ENCODE peak calls at places on chromosomes 7 and 10, in ten cellular contexts. Q, F, K, Y, M, P, T, R, U and X are unnamed samples.

GRCh38 chr10:104299031-104299904 is 30.3 kb downstream of the GSTO2 start:
- DNase-seq in M (no peak), Y (no peak), U (no peak), F (no peak), P (no peak), R (no peak), T (no peak), Q (no peak), K (no peak), X (no peak)

GRCh38 chr10:58892039-58892665 is 284.3 kb upstream of the PHYHIPL start:
- DNase-seq in U (no peak), Y (no peak), Q (no peak), M (no peak), K (no peak), R (no peak), P (no peak), F (peak; percentile 10), T (no peak), X (no peak)

GRCh38 chr10:8130973-8131911 is 76.8 kb downstream of the GATA3 start:
- DNase-seq in R (peak; percentile 86), P (no peak), Y (peak; percentile 99), M (no peak), K (peak; percentile 36), U (no peak), Q (no peak), F (no peak), T (no peak), X (no peak)

GRCh38 chr10:106565546-106565945 is 599.0 kb downstream of the SORCS1 start:
- DNase-seq in T (no peak), P (no peak), M (no peak), F (no peak), Q (no peak), Y (peak; percentile 70), U (no peak), R (peak; percentile 78), K (no peak), X (no peak)

GRCh38 chr10:124010563-124011131 is 82.8 kb downstream of the CHST15 start:
- DNase-seq in R (no peak), M (no peak), T (peak; percentile 51), U (no peak), Y (no peak), Q (no peak), K (no peak), P (no peak), F (no peak), X (peak; percentile 96)

GRCh38 chr10:101140950-101141621 is 10.0 kb downstream of the TLX1 start:
- DNase-seq in M (no peak), P (no peak), T (no peak), Q (no peak), Y (no peak), R (no peak), U (no peak), K (no peak), F (no peak), X (peak; percentile 55)

GRCh38 chr7:92723978-92724377 is 112.4 kb downstream of the CDK6 start:
- DNase-seq in U (no peak), F (peak; percentile 28), P (no peak), R (no peak), K (no peak), M (no peak), Q (no peak), Y (no peak), T (no peak), X (no peak)

GRCh38 chr10:110206988-110207804 is at the start of gene MXI1:
- DNase-seq in U (no peak), P (peak; percentile 84), T (peak; percentile 80), F (peak; percentile 74), R (peak; percentile 68), Q (peak; percentile 8), K (peak; percentile 80), Y (peak; percentile 83), M (peak; percentile 70), X (peak; percentile 87)

GRCh38 chr7:149422065-149422913 is 38.6 kb downstream of the ZNF777 start:
- DNase-seq in F (no peak), K (peak; percentile 86), Q (no peak), U (no peak), T (peak; percentile 84), P (peak; percentile 91), R (peak; percentile 85), M (peak; percentile 60), Y (peak; percentile 64), X (no peak)

GRCh38 chr10:42973870-42974692 is 102.8 kb upstream of the RET start:
- DNase-seq in F (no peak), K (no peak), Q (no peak), U (peak; percentile 70), P (no peak), T (no peak), R (no peak), M (no peak), Y (no peak), X (peak; percentile 57)

GRCh38 chr7:100517305-100517704 is 21.7 kb upstream of the AGFG2 start:
- DNase-seq in R (no peak), Q (no peak), K (no peak), M (no peak), U (no peak), F (no peak), P (no peak), Y (no peak), T (no peak), X (no peak)
- H3K27ac ChIP-seq in R (no peak overlapping the region), Q (no peak overlapping the region), K (no peak overlapping the region), M (no peak overlapping the region), U (no peak overlapping the region), F (no peak overlapping the region), P (no peak overlapping the region), Y (no peak overlapping the region), T (no peak overlapping the region), X (no peak overlapping the region)

GRCh38 chr7:44378744-44379143 is 53.4 kb upstream of the CAMK2B start:
- DNase-seq in F (no peak), P (no peak), K (no peak), T (no peak), Y (peak; percentile 84), M (no peak), U (no peak), Q (no peak), R (peak; percentile 90), X (no peak)
- H3K4me1 ChIP-seq in F (peaks cover 13% of the 10 kb centered on the region), P (no peaks in the 10 kb centered on the region), K (peaks cover 19% of the 10 kb centered on the region), T (no peaks in the 10 kb centered on the region), Y (peaks cover 40% of the 10 kb centered on the region), M (no peaks in the 10 kb centered on the region), U (no peaks in the 10 kb centered on the region), Q (no peaks in the 10 kb centered on the region), R (peaks cover 36% of the 10 kb centered on the region), X (no peaks in the 10 kb centered on the region)

GRCh38 chr10:84262190-84262956 is 17.5 kb downstream of the RGR start:
- DNase-seq in T (no peak), F (no peak), U (peak; percentile 69), M (no peak), P (no peak), R (no peak), K (no peak), Y (no peak), Q (no peak), X (no peak)
- H3K27ac ChIP-seq in T (no peak overlapping the region), F (no peak overlapping the region), U (no peak overlapping the region), M (no peak overlapping the region), P (no peak overlapping the region), R (no peak overlapping the region), K (no peak overlapping the region), Y (no peak overlapping the region), Q (no peak overlapping the region), X (no peak overlapping the region)

GRCh38 chr7:50331564-50332208 is 27.2 kb downstream of the IKZF1 start:
- DNase-seq in U (no peak), M (no peak), K (no peak), F (no peak), R (no peak), T (no peak), Q (no peak), P (no peak), Y (no peak), X (no peak)
- H3K4me1 ChIP-seq in U (no peaks in the 10 kb centered on the region), M (no peaks in the 10 kb centered on the region), K (no peaks in the 10 kb centered on the region), F (peaks cover 13% of the 10 kb centered on the region), R (no peaks in the 10 kb centered on the region), T (peaks cover 25% of the 10 kb centered on the region), Q (peaks cover 4% of the 10 kb centered on the region), P (no peaks in the 10 kb centered on the region), Y (no peaks in the 10 kb centered on the region), X (no peaks in the 10 kb centered on the region)